ENCODE peak calls at places on chromosome 18, in five cellular contexts. G is fibroblast of villous mesenchyme, D is GM12865, Y is kidney epithelial cell, K is RWPE1. M is an unnamed sample.

GRCh38 chr18:4144201-4144600 is 310.9 kb downstream of the DLGAP1 start:
- DNase-seq in G (no peak), D (no peak), Y (no peak), K (no peak), M (no peak)

GRCh38 chr18:2589345-2590060 is 18.1 kb downstream of the NDC80 start:
- DNase-seq in G (no peak), D (no peak), Y (peak; percentile 5), K (peak; percentile 77), M (no peak)

GRCh38 chr18:59898093-59898492 is 1.7 kb upstream of the PMAIP1 start:
- DNase-seq in G (no peak), D (no peak), Y (no peak), K (no peak), M (no peak)

GRCh38 chr18:47204908-47205522 is 28.9 kb upstream of the IER3IP1 start:
- DNase-seq in G (peak; percentile 51), D (peak; percentile 52), Y (no peak), K (peak; percentile 20), M (peak; percentile 31)

GRCh38 chr18:20971886-20972267 is 139.7 kb downstream of the ROCK1 start:
- DNase-seq in G (peak; percentile 38), D (peak; percentile 35), Y (no peak), K (peak; percentile 27), M (peak; percentile 16)

GRCh38 chr18:500556-501405 is at the start of gene COLEC12:
- DNase-seq in G (peak; percentile 19), D (no peak), Y (no peak), K (no peak), M (peak; percentile 32)

GRCh38 chr18:9135081-9135911 is 1.3 kb upstream of the ANKRD12 start:
- DNase-seq in G (no peak), D (no peak), Y (no peak), K (no peak), M (no peak)

GRCh38 chr18:28826062-28826565 is 649.2 kb upstream of the CDH2 start:
- DNase-seq in G (no peak), D (no peak), Y (no peak), K (no peak), M (no peak)

GRCh38 chr18:32764611-32765244 is 8.1 kb downstream of the KLHL14 start:
- DNase-seq in G (no peak), D (no peak), Y (no peak), K (no peak), M (no peak)

GRCh38 chr18:47413327-47413726 is 161.9 kb upstream of the SKOR2 start:
- DNase-seq in G (no peak), D (no peak), Y (no peak), K (no peak), M (no peak)

GRCh38 chr18:43932140-43932539 is 654.9 kb upstream of the SYT4 start:
- DNase-seq in G (no peak), D (no peak), Y (no peak), K (no peak), M (no peak)

GRCh38 chr18:11154983-11155759 is 5.8 kb upstream of the PIEZO2 start:
- DNase-seq in G (no peak), D (peak; percentile 21), Y (no peak), K (no peak), M (no peak)

GRCh38 chr18:36124841-36125240 is 4.3 kb downstream of the SLC39A6 start:
- DNase-seq in G (no peak), D (no peak), Y (no peak), K (no peak), M (no peak)

GRCh38 chr18:31977270-31977872 is 34.4 kb upstream of the TRAPPC8 start:
- DNase-seq in G (peak; percentile 61), D (peak; percentile 46), Y (no peak), K (no peak), M (no peak)

GRCh38 chr18:79585395-79586370 is 93.9 kb upstream of the CTDP1 start:
- DNase-seq in G (no peak), D (no peak), Y (no peak), K (no peak), M (no peak)

GRCh38 chr18:46660955-46661749 is 4.1 kb upstream of the LOXHD1 start:
- DNase-seq in G (peak; percentile 21), D (no peak), Y (no peak), K (no peak), M (no peak)

GRCh38 chr18:14941792-14942191 is 193.8 kb downstream of the ANKRD30B start:
- DNase-seq in G (no peak), D (no peak), Y (no peak), K (no peak), M (no peak)

GRCh38 chr18:396571-396970 is 103.9 kb downstream of the COLEC12 start:
- DNase-seq in G (no peak), D (no peak), Y (no peak), K (no peak), M (no peak)

GRCh38 chr18:5894215-5894612 is 1.1 kb downstream of the TMEM200C start:
- DNase-seq in G (no peak), D (no peak), Y (no peak), K (no peak), M (no peak)

GRCh38 chr18:74990563-74991081 is 218.3 kb downstream of the PTGR3 start:
- DNase-seq in G (no peak), D (no peak), Y (no peak), K (no peak), M (no peak)

GRCh38 chr18:45167631-45168225 is 447.5 kb upstream of the SLC14A2 start:
- DNase-seq in G (peak; percentile 81), D (no peak), Y (no peak), K (no peak), M (no peak)

GRCh38 chr18:59055345-59056032 is 84.2 kb upstream of the SEC11C start:
- DNase-seq in G (no peak), D (no peak), Y (no peak), K (no peak), M (no peak)

GRCh38 chr18:11078491-11078890 is 70.9 kb downstream of the PIEZO2 start:
- DNase-seq in G (peak; percentile 19), D (no peak), Y (no peak), K (no peak), M (no peak)

GRCh38 chr18:10378688-10379465 is 75.6 kb upstream of the APCDD1 start:
- DNase-seq in G (peak; percentile 56), D (no peak), Y (no peak), K (no peak), M (no peak)

GRCh38 chr18:5462227-5462626 is 81.6 kb downstream of the EPB41L3 start:
- DNase-seq in G (no peak), D (no peak), Y (no peak), K (no peak), M (no peak)

GRCh38 chr18:54444309-54444914 is 86.7 kb downstream of the C18orf54 start:
- DNase-seq in G (peak; percentile 64), D (peak; percentile 63), Y (peak; percentile 18), K (peak; percentile 28), M (peak; percentile 22)

GRCh38 chr18:62838475-62839098 is 123.2 kb downstream of the PHLPP1 start:
- DNase-seq in G (no peak), D (peak; percentile 40), Y (no peak), K (no peak), M (peak; percentile 31)

GRCh38 chr18:37538526-37539205 is 26.9 kb downstream of the CELF4 start:
- DNase-seq in G (no peak), D (no peak), Y (no peak), K (no peak), M (no peak)

DNA sequence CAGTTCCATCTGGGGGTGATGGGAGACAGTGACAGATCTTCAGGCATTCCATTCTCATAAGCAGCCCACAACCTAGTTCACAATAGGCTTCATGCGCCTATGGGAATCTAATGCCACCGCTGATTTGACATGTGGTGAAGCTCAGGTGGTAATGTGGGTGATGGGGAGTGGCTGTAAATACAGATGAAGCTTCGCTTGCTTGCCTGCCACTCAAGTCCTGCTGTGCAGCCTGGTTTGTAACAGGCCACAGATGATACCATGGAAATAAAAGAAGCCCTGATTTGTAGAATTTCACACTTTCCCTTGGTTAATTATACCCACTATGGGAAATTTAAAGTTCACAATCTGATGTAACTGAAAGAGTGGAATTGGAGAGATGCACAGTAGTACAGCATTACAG is 40.5 kb upstream of the CXXC1 start:
- DNase-seq in G (no peak), D (no peak), Y (no peak), K (no peak), M (no peak)
- TF ChIP-seq CTCF in G (no peak), D (no peak), Y (no peak), K (no peak), M (no peak)

DNA sequence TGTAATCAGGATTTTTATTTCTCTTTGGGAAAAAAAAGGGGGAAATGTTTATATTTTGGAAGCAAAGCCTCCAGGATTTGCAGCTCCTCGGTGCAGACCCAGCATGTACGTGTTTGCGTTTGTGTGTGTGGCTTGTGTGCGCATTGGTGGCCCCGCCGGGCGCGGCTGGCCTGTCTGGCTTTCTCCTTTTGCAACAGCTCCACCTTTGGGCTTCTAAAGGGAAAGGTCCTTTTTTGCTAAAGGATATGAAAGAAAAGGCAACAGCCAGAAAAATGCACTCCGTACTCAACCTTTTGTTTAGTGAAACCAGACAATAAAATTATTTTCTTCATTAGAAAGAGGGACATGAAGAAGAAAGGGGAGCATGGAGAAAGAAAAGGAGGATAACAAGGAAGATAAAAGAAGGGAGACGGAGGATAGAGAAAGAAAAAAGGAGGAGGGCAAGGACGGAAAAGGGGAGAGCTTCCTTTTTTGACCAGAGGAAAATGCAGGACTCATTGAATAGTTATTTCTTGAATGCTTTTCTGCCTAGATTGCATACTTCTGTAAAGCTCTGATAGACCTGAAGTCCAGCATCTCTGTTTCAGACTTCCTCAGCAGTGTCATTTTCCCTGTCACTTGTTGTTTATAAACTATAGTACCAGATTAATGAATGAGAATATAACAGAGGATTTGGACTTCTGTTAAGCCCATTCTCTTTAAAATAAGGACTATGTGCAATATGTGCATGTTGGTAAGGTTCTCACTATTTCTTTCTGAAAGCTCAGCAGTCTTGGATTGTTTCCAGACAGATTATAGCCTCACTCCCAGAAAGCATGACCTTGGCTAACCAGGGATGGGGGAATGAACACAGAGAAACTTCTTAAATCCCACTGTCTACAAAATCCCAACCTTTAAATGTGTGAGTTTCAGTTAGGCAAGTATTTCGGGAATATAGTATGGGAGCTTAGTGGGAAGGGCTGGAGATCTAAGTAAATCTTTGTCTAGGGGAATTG is 563.1 kb upstream of the PIK3C3 start:
- DNase-seq in G (peak; percentile 28), D (peak; percentile 12), Y (peak; percentile 12), K (peak; percentile 4), M (peak; percentile 41)
- TF ChIP-seq CTCF in G (peak; percentile 55), D (peak; percentile 10), Y (peak; percentile 75), K (peak; percentile 86), M (peak; percentile 19)

DNA sequence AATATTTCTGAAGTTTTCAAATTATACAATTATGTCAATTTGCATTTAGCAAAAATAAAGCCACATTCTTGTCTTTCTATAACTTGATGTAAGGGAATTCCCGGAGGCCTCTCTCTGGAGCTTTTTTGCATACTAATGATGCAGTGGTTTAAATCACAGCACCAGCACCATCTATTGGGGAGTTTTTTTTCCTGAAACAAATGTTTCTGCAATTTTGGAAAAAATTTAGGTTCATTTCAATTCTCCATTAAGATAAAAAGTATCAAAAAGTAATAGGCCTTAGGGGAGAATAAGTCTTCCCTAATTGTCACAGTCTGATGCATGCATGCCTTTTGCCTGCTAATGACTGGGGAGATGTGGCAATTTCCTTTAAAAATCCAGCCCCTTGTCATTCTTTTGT is 13.5 kb downstream of the CBLN2 start:
- DNase-seq in G (no peak), D (no peak), Y (no peak), K (no peak), M (no peak)
- TF ChIP-seq CTCF in G (peak; percentile 8), D (no peak), Y (no peak), K (no peak), M (no peak)

DNA sequence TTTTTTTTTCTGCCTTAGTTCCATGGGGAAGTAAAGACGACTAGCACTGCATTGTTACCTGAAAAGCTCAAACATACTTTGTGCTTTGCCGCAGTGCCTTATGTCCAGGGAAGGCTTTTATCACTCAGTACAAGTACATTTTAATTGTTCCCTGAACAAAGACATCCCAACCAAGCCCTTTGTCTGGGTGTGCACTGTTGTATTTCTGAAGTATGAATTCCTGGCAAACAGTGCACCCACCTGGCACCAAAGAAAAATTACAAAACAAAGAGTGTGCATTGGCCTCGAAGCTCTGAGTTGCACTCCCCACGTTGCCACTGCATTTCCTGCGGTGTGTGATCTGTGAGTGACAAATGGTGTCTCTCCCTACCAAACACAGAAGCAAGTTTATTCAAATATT is 858.5 kb upstream of the PIK3C3 start:
- DNase-seq in G (peak; percentile 7), D (no peak), Y (no peak), K (no peak), M (no peak)
- TF ChIP-seq CTCF in G (peak; percentile 12), D (no peak), Y (peak; percentile 41), K (no peak), M (no peak)

M was measured in GM13976.